ENCODE peak calls at places on chromosomes 5 and 9, in five cellular contexts. A, U, B, R and V are unnamed samples.

GRCh38 chr9:107043886-107044285 is 180.9 kb downstream of the ZNF462 start:
- DNase-seq in A (no peak), U (no peak), B (no peak), R (no peak), V (no peak)

GRCh38 chr9:29285818-29286217 is 1712.5 kb upstream of the C9orf72 start:
- DNase-seq in A (no peak), R (no peak), B (no peak), U (no peak), V (no peak)

GRCh38 chr9:124149992-124150391 is 107.8 kb upstream of the NEK6 start:
- DNase-seq in U (no peak), B (no peak), R (no peak), A (no peak), V (no peak)

GRCh38 chr9:71766663-71767062 is 1.6 kb downstream of the CEMIP2 start:
- DNase-seq in R (peak; percentile 70), U (no peak), A (no peak), B (no peak), V (no peak)

GRCh38 chr5:157912621-157913325 is 53.8 kb upstream of the CLINT1 start:
- DNase-seq in R (peak; percentile 51), U (peak; percentile 74), A (no peak), B (peak; percentile 76), V (no peak)

GRCh38 chr9:20981486-20981885 is 50.0 kb downstream of the HACD4 start:
- DNase-seq in A (no peak), R (peak; percentile 13), B (no peak), U (no peak), V (peak; percentile 88)

GRCh38 chr9:16828335-16829281 is 41.9 kb downstream of the BNC2 start:
- DNase-seq in R (peak; percentile 67), A (peak; percentile 15), U (no peak), B (no peak), V (no peak)

GRCh38 chr5:66616495-66617222 is 20.5 kb downstream of the MAST4 start:
- DNase-seq in B (no peak), A (no peak), U (peak; percentile 83), R (peak; percentile 16), V (no peak)

GRCh38 chr5:10999714-11000113 is 238.7 kb upstream of the DAP start:
- DNase-seq in A (no peak), B (no peak), U (no peak), R (no peak), V (no peak)

GRCh38 chr5:33491941-33492340 is 51.2 kb downstream of the TARS1 start:
- DNase-seq in A (no peak), R (no peak), U (no peak), B (no peak), V (peak; percentile 4)

GRCh38 chr5:78594014-78594413 is 54.6 kb downstream of the LHFPL2 start:
- DNase-seq in R (no peak), A (no peak), U (no peak), B (no peak), V (no peak)

GRCh38 chr9:71355884-71356283 is 234.5 kb upstream of the TRPM3 start:
- DNase-seq in A (no peak), B (no peak), U (no peak), R (no peak), V (no peak)

GRCh38 chr5:93611900-93612898 is 29.2 kb downstream of the NR2F1 start:
- DNase-seq in A (no peak), B (no peak), U (no peak), R (no peak), V (no peak)

GRCh38 chr9:13627071-13627470 is 347.6 kb upstream of the MPDZ start:
- DNase-seq in R (no peak), B (no peak), A (no peak), U (no peak), V (no peak)

GRCh38 chr5:15026011-15026481 is 154.5 kb upstream of the ANKH start:
- DNase-seq in B (no peak), R (no peak), U (no peak), A (no peak), V (no peak)

GRCh38 chr5:33381243-33381642 is 59.5 kb upstream of the TARS1 start:
- DNase-seq in U (no peak), R (no peak), B (no peak), A (no peak), V (no peak)

GRCh38 chr5:55821731-55822512 is 29.2 kb upstream of the IL31RA start:
- DNase-seq in R (peak; percentile 40), A (no peak), B (peak; percentile 35), U (peak; percentile 27), V (no peak)

GRCh38 chr9:18238254-18238653 is 235.7 kb upstream of the ADAMTSL1 start:
- DNase-seq in U (no peak), A (no peak), R (no peak), B (no peak), V (peak; percentile 8)

GRCh38 chr5:64759960-64760695 is 8.4 kb downstream of the SREK1IP1 start:
- DNase-seq in A (no peak), B (no peak), R (no peak), U (no peak), V (no peak)

GRCh38 chr5:72314571-72315172 is 5.4 kb downstream of the MRPS27 start:
- DNase-seq in B (peak; percentile 71), R (peak; percentile 36), A (no peak), U (peak; percentile 55), V (peak; percentile 47)

GRCh38 chr5:126471875-126472537 is 48.8 kb downstream of the GRAMD2B start:
- DNase-seq in R (peak; percentile 44), U (no peak), A (no peak), B (no peak), V (peak; percentile 42)

GRCh38 chr5:132770476-132771159 is 6.4 kb downstream of the SEPTIN8 start:
- DNase-seq in B (no peak), R (no peak), U (no peak), A (no peak), V (no peak)

GRCh38 chr5:96761618-96762017 is 46.1 kb downstream of the ERAP1 start:
- DNase-seq in U (no peak), B (no peak), R (no peak), A (no peak), V (no peak)
- TF ChIP-seq CTCF in U (no peak), B (no peak), R (no peak), A (no peak), V (no peak)

GRCh38 chr9:136332482-136332983 is 5.2 kb downstream of the GPSM1 start:
- DNase-seq in B (no peak), U (no peak), A (no peak), R (no peak), V (no peak)
- H3K27ac ChIP-seq in B (no peak overlapping the region), U (no peak overlapping the region), A (no peak overlapping the region), R (no peak overlapping the region), V (no peak overlapping the region)

GRCh38 chr5:150457562-150458240 is 8.2 kb upstream of the RPS14 start:
- DNase-seq in A (no peak), B (no peak), R (no peak), U (no peak), V (no peak)
- H3K4me3 ChIP-seq in A (no peak overlapping the region), B (no peak overlapping the region), R (no peak overlapping the region), U (no peak overlapping the region), V (no peak overlapping the region)

GRCh38 chr5:136066705-136067271 is 38.0 kb downstream of the TGFBI start:
- DNase-seq in B (no peak), A (no peak), R (no peak), U (no peak), V (peak; percentile 60)
- TF ChIP-seq CTCF in B (no peak), A (peak; percentile 13), R (peak; percentile 13), U (no peak), V (peak; percentile 48)

DNA sequence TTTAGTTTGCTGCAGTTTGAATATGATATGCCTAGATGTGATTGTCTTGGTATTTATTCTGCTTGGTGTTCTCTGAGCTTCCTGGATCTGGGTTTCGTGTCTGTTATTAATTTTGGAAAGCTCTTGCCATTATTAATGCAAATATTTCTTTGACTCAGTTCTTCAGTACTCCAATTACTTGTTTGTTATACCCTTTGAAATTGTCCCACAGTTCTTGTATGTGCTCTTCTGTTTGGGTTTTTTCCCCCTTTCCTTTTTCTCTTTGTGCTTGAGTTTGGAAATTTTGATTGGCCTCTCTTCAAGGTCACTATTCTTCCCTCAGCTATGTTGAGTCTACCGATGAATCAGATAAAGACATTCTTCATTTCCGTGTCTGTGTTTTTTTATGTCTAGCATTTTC is 96.6 kb upstream of the CKMT2 start:
- DNase-seq in R (no peak), A (no peak), B (no peak), U (no peak), V (no peak)
- H3K27ac ChIP-seq in R (no peak overlapping the region), A (no peak overlapping the region), B (no peak overlapping the region), U (no peak overlapping the region), V (no peak overlapping the region)

GRCh38 chr9:27367922-27368316 is 71.0 kb upstream of the EQTN start:
- DNase-seq in U (no peak), R (no peak), A (peak; percentile 49), B (no peak), V (no peak)

GRCh38 chr9:27367175-27367798 is 70.3 kb upstream of the EQTN start:
- DNase-seq in A (no peak), U (no peak), R (no peak), B (no peak), V (no peak)

GRCh38 chr9:27368317-27368985 is 71.5 kb upstream of the EQTN start:
- DNase-seq in U (no peak), B (no peak), A (peak; percentile 65), R (peak; percentile 41), V (no peak)

GRCh38 chr9:27371382-27371781 is 74.4 kb upstream of the EQTN start:
- DNase-seq in R (peak; percentile 74), A (no peak), U (no peak), B (peak; percentile 76), V (no peak)

GRCh38 chr9:27369591-27369990 is 72.6 kb upstream of the EQTN start:
- DNase-seq in U (no peak), B (no peak), R (no peak), A (no peak), V (no peak)
- H3K4me3 ChIP-seq in U (no peak overlapping the region), B (no peak overlapping the region), R (no peak overlapping the region), A (no peak overlapping the region), V (no peak overlapping the region)

DNA sequence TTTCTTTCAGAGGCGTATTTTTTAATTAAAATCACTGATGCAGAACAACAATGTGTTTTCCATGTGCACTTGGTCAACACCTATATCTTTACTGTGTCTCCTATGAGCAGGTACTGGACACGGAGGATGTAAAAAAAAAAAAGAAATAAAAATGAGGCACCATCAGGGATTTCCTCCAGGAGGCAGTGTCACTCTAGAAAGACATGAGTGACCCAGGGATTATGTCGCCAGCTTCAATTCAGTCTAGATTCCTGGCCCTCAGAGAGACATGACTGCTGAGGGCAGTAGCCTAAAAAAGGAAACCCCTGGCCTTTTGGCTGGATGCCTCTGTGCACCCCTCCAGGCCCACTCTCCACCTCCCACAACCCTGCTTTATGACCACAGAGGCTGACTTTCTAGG is 18.3 kb upstream of the IL33 start:
- DNase-seq in B (no peak), A (no peak), U (no peak), R (peak; percentile 11), V (no peak)
- TF ChIP-seq CTCF in B (peak; percentile 79), A (peak; percentile 47), U (no peak), R (peak; percentile 29), V (peak; percentile 42)

GRCh38 chr9:133861103-133861502 is 123.0 kb upstream of the SARDH start:
- DNase-seq in A (no peak), R (no peak), B (no peak), U (no peak), V (no peak)

GRCh38 chr9:133855802-133856592 is 117.8 kb upstream of the SARDH start:
- DNase-seq in B (peak; percentile 53), U (peak; percentile 78), R (peak; percentile 89), A (peak; percentile 59), V (no peak)

GRCh38 chr9:133856798-133857197 is 118.6 kb upstream of the SARDH start:
- DNase-seq in U (no peak), B (no peak), A (no peak), R (no peak), V (no peak)

GRCh38 chr9:133857639-133858038 is 119.5 kb upstream of the SARDH start:
- DNase-seq in B (no peak), A (no peak), R (no peak), U (no peak), V (no peak)

GRCh38 chr9:133858771-133859170 is 120.6 kb upstream of the SARDH start:
- DNase-seq in R (no peak), A (no peak), B (no peak), U (no peak), V (no peak)
- H3K27ac ChIP-seq in R (no peak overlapping the region), A (no peak overlapping the region), B (no peak overlapping the region), U (no peak overlapping the region), V (no peak overlapping the region)